ENCODE peak calls at places on chromosomes 13 and 19, in five cellular contexts. X is GM12878, L is H1, A is K562, Z is HepG2. Q is an unnamed sample.

GRCh38 chr13:19592657-19593175 is 31.4 kb upstream of the TPTE2 start:
- DNase-seq in A (no peak), L (no peak), Z (no peak), X (no peak), Q (no peak)

GRCh38 chr13:112890316-112891131 is 78.5 kb upstream of the MCF2L start:
- DNase-seq in L (no peak), Z (no peak), X (no peak), A (no peak), Q (no peak)

GRCh38 chr13:21060063-21060826 is 1.1 kb downstream of the LATS2 start:
- DNase-seq in L (no peak), A (no peak), X (no peak), Z (no peak), Q (no peak)

GRCh38 chr13:38686635-38687245 is at the start of gene FREM2:
- DNase-seq in A (no peak), X (no peak), Z (no peak), L (peak), Q (no peak)

GRCh38 chr13:75139291-75139690 is 342.7 kb downstream of the TBC1D4 start:
- DNase-seq in A (no peak), X (no peak), Z (no peak), L (no peak), Q (no peak)

GRCh38 chr13:107034236-107034635 is 466.3 kb upstream of the ARGLU1 start:
- DNase-seq in L (no peak), A (no peak), Z (no peak), X (no peak), Q (no peak)

GRCh38 chr13:33945477-33945876 is 127.5 kb downstream of the RFC3 start:
- DNase-seq in X (no peak), A (no peak), L (no peak), Z (no peak), Q (no peak)

GRCh38 chr19:2315818-2316353 is 7.9 kb upstream of the LINGO3 start:
- DNase-seq in L (no peak), A (peak), Z (peak), X (no peak), Q (no peak)

DNA sequence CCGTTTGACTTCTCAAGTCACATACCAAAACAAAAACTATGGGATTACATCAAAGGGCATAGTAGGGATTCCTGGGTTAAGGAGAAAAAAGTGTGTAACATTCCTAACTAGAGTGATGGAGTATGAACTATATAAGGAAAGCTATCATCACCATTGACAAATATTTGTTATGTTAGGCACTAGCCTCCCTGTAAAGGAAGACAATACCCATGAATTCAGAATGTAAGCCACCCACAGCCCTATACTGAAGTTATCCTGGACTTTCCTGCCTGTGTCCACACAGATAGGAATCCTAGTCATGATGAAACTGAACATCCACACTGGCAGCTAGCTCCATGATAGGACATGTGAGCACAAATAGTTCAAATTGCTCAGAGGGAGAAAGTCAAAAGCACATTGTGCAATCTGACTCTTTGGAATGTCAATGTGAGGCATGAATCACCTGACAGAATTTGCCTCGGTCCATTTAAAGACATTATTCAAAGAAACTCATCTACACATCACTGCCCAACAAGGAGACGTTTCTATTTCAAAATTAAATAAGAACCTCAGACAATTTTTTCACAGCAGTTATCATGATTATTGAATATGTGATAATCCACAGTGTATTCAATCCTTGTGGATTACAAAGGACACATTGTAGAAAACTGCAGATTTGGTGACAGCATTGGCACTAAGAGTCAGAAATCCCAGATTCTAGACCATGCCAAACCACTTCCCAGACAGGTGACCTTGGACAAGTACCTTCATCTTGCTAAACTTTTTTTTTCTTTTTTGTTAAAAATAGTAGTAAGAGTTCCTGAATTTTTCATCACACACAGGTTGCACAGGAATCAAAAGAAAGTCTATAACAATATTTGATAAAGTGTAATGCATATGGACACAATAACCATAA is 529.3 kb downstream of the IRS2 start:
- DNase-seq in Z (peak), X (no peak), L (no peak), A (no peak), Q (peak)
- TF ChIP-seq POLR2AphosphoS5 in Z (no peak), X (no peak), L (no peak), A (no peak), Q (peak)

GRCh38 chr13:102042746-102043145 is 359.1 kb downstream of the FGF14 start:
- DNase-seq in Z (no peak), A (no peak), X (no peak), L (no peak), Q (no peak)

GRCh38 chr13:102039264-102039663 is 362.6 kb downstream of the FGF14 start:
- DNase-seq in Z (no peak), X (no peak), L (no peak), A (no peak), Q (no peak)

GRCh38 chr13:102038787-102039186 is 363.1 kb downstream of the FGF14 start:
- DNase-seq in A (no peak), L (no peak), X (no peak), Z (no peak), Q (no peak)

GRCh38 chr13:102041544-102041943 is 360.3 kb downstream of the FGF14 start:
- DNase-seq in X (no peak), Z (no peak), A (no peak), L (no peak), Q (no peak)

GRCh38 chr13:102040812-102041211 is 361.0 kb downstream of the FGF14 start:
- DNase-seq in A (no peak), Z (no peak), X (no peak), L (no peak), Q (no peak)
- TF ChIP-seq SP1 in A (no peak), Z (no peak), X (no peak), L (no peak), Q (no peak)

GRCh38 chr19:19342086-19343015 is 21.7 kb downstream of the MAU2 start:
- DNase-seq in L (peak), A (peak), Z (peak), X (no peak), Q (peak)
- TF ChIP-seq POLR2AphosphoS5 in L (peak), A (no peak), Z (no peak), X (no peak), Q (no peak)

GRCh38 chr13:80131204-80131603 is 209.7 kb downstream of the SPRY2 start:
- DNase-seq in Z (no peak), X (no peak), A (no peak), L (no peak), Q (no peak)

GRCh38 chr13:80137994-80138393 is 202.9 kb downstream of the SPRY2 start:
- DNase-seq in Z (no peak), X (no peak), A (no peak), L (no peak), Q (no peak)

GRCh38 chr13:80134360-80134759 is 206.6 kb downstream of the SPRY2 start:
- DNase-seq in L (no peak), Z (no peak), A (no peak), X (no peak), Q (no peak)

GRCh38 chr13:80132741-80133601 is 208.0 kb downstream of the SPRY2 start:
- DNase-seq in L (no peak), X (no peak), A (no peak), Z (peak), Q (no peak)

DNA sequence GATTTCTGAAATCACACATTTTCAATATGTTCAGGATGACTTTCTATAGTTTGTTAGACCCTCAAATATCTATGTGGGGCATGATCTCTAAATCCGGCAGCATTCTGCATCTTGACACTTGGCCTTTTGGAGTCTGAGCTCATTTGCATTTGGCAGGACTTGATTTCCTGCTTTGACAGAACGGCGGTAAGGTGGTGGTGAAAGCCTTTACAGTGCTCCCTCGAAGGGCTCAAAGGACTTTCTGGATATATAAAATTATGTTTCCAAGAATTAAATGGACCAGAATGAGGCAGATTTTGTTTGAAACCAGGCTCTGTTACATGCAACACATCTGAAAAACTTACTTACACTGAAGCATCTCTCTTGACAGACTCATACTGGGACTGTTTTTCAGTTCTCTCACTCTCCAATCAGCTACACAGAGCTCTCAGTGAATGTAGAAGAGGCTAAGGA is 207.3 kb downstream of the SPRY2 start:
- DNase-seq in Z (no peak), L (no peak), X (no peak), A (no peak), Q (no peak)
- TF ChIP-seq SP1 in Z (no peak), L (no peak), X (no peak), A (no peak), Q (no peak)